ENCODE peak calls at places on chromosome 18, in five cellular contexts. E is cardiac fibroblast, O is HFF-Myc, B is fibroblast of lung, J is AG04449. S is an unnamed sample.

GRCh38 chr18:61926532-61926931 is 33.7 kb upstream of the RNF152 start:
- DNase-seq in B (no peak), E (no peak), J (no peak), O (no peak), S (no peak)

GRCh38 chr18:72543362-72544055 is 633 bp downstream of the CBLN2 start:
- DNase-seq in J (no peak), B (no peak), E (no peak), O (no peak), S (no peak)

GRCh38 chr18:49849331-49850217 is 36.2 kb upstream of the ACAA2 start:
- DNase-seq in B (peak; percentile 87), E (peak; percentile 95), J (no peak), O (peak; percentile 97), S (peak; percentile 89)

GRCh38 chr18:7567487-7568425 is 640 bp downstream of the PTPRM start:
- DNase-seq in B (peak; percentile 65), O (no peak), J (no peak), E (peak; percentile 70), S (no peak)

GRCh38 chr18:69628774-69629359 is 228.2 kb downstream of the DOK6 start:
- DNase-seq in J (no peak), O (no peak), B (no peak), E (no peak), S (no peak)

GRCh38 chr18:51196116-51196810 is 1.2 kb downstream of the MEX3C start:
- DNase-seq in B (peak; percentile 39), O (no peak), E (peak; percentile 27), J (no peak), S (no peak)

GRCh38 chr18:50192903-50193795 is 1.8 kb downstream of the MYO5B start:
- DNase-seq in E (no peak), O (no peak), B (no peak), J (no peak), S (no peak)

GRCh38 chr18:72895548-72895947 is 27.8 kb upstream of the NETO1 start:
- DNase-seq in J (no peak), O (no peak), E (peak; percentile 7), B (no peak), S (no peak)

GRCh38 chr18:7298149-7298548 is 67.3 kb downstream of the LRRC30 start:
- DNase-seq in E (no peak), J (no peak), B (no peak), O (no peak), S (no peak)

GRCh38 chr18:37429768-37430167 is 135.8 kb downstream of the CELF4 start:
- DNase-seq in J (no peak), O (no peak), E (no peak), B (no peak), S (no peak)

GRCh38 chr18:7452331-7452730 is 114.8 kb upstream of the PTPRM start:
- DNase-seq in E (peak; percentile 31), O (no peak), B (no peak), J (no peak), S (no peak)

GRCh38 chr18:64409511-64409910 is 260.6 kb upstream of the LINC00305 start:
- DNase-seq in B (peak; percentile 5), O (no peak), E (peak; percentile 0), J (no peak), S (no peak)

GRCh38 chr18:59994357-59994756 is 94.6 kb downstream of the PMAIP1 start:
- DNase-seq in J (no peak), O (no peak), B (peak; percentile 33), E (peak; percentile 22), S (no peak)
- TF ChIP-seq CTCF in J (peak; percentile 13), O (no peak), B (peak; percentile 20), E (peak; percentile 18), S (peak; percentile 38)

DNA sequence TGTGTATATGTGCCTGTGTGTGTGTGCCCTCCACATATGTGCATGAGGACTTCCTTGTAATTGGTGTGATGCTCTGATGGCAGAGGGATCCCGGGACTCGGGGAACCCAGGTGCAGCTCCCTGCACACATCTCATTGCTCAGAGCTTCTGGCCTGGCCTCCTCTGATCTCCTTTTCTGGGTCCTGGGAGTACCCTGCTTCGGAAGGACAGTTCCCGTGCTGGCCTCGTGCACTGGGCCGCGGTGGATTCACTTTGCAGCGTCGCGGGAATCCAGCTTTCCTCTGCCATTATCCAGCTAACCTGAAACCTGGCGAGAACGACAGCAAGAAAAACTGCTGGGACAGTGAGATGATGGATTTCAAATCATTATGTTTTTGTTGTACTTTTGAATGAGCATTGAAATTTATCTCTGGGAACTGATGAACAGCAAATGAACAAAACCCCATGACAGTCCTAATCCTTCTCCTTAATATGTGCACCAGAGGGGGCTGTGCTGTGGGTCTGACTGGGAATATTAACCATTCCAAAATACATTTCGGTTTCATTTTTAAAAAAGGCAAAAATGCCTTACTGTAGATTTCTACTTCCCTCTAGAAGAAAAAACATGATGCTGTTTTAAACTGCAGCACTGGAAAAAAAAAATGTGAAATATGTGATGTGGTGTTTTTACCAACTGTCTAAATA is 78.2 kb downstream of the PTGR3 start:
- DNase-seq in E (peak; percentile 11), J (no peak), O (no peak), B (peak; percentile 36), S (no peak)
- H3K4me3 ChIP-seq in E (no peak overlapping the region), J (no peak overlapping the region), O (no peak overlapping the region), B (peak overlapping the region; percentile 44), S (no peak overlapping the region)

DNA sequence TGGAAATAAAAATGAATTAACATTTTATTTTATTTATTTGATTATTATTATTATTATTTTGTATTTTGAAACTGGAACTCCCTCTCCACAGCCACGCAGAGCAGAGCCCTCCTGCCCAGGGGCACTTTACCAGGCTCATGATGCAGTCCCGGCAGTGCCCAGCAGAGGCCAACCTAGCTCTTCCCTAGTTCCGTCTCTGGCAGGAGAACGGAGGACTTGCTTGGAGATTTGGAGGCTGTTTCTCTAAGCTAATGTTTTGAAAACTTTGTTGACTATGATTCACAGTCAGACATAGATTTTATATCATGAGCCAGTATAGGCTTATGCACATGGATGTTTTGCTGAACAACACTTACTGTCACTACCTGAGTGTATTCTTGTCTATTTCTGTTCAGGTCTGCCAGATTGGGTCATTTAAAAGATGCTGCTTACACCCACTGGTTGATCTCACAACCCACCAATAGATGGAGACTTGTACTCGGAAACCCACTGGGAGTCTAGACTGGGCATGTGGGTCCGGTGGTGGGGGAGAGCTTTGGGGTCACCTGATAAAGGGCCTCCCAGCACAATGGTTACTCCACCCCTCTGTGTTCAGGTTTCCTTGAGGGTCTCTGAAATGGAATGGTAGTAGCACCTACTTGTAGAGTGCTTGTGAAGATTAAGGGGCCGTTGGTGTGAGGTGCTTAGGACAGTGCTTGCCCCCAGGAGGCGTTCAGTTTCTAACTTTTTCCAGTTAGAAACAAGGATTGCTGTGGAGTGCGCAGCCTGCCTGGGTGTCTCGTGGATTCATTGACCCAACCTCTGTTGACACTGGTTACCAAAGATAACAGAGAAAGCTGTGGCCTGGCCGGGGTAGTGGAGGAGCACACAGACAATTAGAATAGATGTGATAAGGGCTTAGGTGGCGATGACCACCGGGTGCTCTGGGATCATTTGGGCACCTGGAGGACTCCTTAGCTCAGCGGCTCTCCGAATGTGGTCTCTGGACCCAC is 177.3 kb downstream of the HAUS1 start:
- DNase-seq in J (no peak), E (peak; percentile 84), O (peak; percentile 26), B (peak; percentile 76), S (peak; percentile 30)
- TF ChIP-seq CTCF in J (peak; percentile 97), E (peak; percentile 96), O (peak; percentile 96), B (peak; percentile 84), S (peak; percentile 98)

GRCh38 chr18:63074987-63075404 is 244.6 kb downstream of the BCL2 start:
- DNase-seq in E (peak; percentile 42), J (no peak), B (peak; percentile 22), O (no peak), S (no peak)
- H3K4me3 ChIP-seq in E (peak overlapping the region; percentile 40), J (peak overlapping the region; percentile 54), B (peak overlapping the region; percentile 73), O (peak overlapping the region; percentile 32), S (peak overlapping the region; percentile 49)

GRCh38 chr18:67456691-67457090 is 59.8 kb downstream of the DSEL start:
- DNase-seq in J (no peak), E (peak; percentile 38), O (no peak), B (peak; percentile 19), S (no peak)
- TF ChIP-seq CTCF in J (no peak), E (peak; percentile 37), O (no peak), B (no peak), S (no peak)

DNA sequence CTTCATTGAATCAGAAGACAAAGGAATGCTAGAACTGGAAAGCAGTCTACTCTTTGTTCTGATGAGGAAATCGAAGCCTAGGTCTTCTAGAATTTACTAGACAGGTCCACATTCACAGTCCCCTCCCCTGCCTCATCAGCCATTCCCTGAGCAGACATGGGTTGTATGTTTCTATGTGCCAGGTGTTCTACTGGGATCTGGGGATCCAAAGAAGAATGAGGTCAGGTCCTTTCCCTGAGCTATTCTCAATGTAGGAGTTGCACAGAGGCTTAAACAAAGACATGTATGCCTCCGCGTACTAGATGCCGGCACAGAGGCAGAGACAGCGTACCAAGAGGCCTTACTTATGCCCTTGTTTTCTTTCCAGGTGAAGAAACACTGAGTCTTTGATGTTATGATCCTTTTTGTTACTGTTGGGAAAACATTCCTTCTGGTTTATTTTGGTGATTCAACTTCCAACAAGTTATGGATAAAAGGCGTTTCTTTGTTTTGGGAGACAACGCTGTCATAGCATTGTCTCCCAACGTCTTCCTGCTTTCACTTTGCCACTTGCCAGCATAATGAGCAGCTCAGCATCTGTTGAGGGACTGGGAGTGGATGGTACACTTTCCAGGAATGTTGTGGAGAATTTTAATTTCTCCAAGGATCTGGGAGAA is 174.4 kb downstream of the ALPK2 start:
- DNase-seq in O (no peak), E (no peak), J (no peak), B (no peak), S (no peak)
- H3K4me3 ChIP-seq in O (no peak overlapping the region), E (no peak overlapping the region), J (no peak overlapping the region), B (no peak overlapping the region), S (no peak overlapping the region)

S was measured in retinal pigment epithelial cell.